ENCODE peak calls at places on chromosomes 1 and 21, in seven cellular contexts. D is fibroblast of the conjunctiva, P is epithelial cell of prostate, F is DMS79, X is EH, B is substantia nigra, W is progenitor cell of endocrine pancreas. Z is an unnamed sample.

GRCh38 chr1:198929961-198930599 is 291.2 kb downstream of the PTPRC start:
- DNase-seq in F (no peak), P (no peak), B (no peak), D (no peak), X (peak; percentile 45), W (no peak), Z (no peak)

GRCh38 chr1:210250998-210251679 is 18.5 kb downstream of the SERTAD4 start:
- DNase-seq in B (peak; percentile 77), P (peak; percentile 53), X (peak; percentile 44), W (peak; percentile 32), D (no peak), F (peak; percentile 94), Z (no peak)

GRCh38 chr1:2641381-2642130 is 8.7 kb upstream of the MMEL1 start:
- DNase-seq in D (no peak), W (no peak), P (no peak), F (no peak), B (no peak), X (no peak), Z (no peak)

GRCh38 chr21:39750670-39751069 is 5.7 kb downstream of the IGSF5 start:
- DNase-seq in F (no peak), P (no peak), W (no peak), X (no peak), D (no peak), B (no peak), Z (no peak)

GRCh38 chr1:113903496-113904291 is 905 bp downstream of the AP4B1 start:
- DNase-seq in B (no peak), D (no peak), P (no peak), X (no peak), W (no peak), F (no peak), Z (no peak)

GRCh38 chr1:224205438-224205840 is 22.4 kb downstream of the DEGS1 start:
- DNase-seq in W (no peak), P (peak; percentile 69), D (peak; percentile 49), X (peak; percentile 84), F (peak; percentile 18), B (no peak), Z (no peak)

GRCh38 chr1:204624631-204625216 is 60.8 kb downstream of the LRRN2 start:
- DNase-seq in F (no peak), B (no peak), P (no peak), D (no peak), X (no peak), W (no peak), Z (no peak)

GRCh38 chr21:28943631-28944030 is 49.0 kb downstream of the LTN1 start:
- DNase-seq in F (no peak), X (peak; percentile 15), P (no peak), W (no peak), B (no peak), D (no peak), Z (no peak)

GRCh38 chr21:32298148-32298559 is 501 bp upstream of the MRAP start:
- DNase-seq in F (no peak), P (no peak), W (no peak), B (no peak), D (no peak), X (no peak), Z (no peak)

GRCh38 chr21:44566403-44566802 is 7.1 kb upstream of the KRTAP10-4 start:
- DNase-seq in F (no peak), W (no peak), B (no peak), X (no peak), P (no peak), D (no peak), Z (no peak)

GRCh38 chr1:210857724-210858123 is 276.2 kb downstream of the KCNH1 start:
- DNase-seq in B (no peak), X (no peak), F (no peak), D (no peak), P (no peak), W (no peak), Z (no peak)

GRCh38 chr1:154720328-154721301 is 112.6 kb upstream of the ADAR start:
- DNase-seq in P (no peak), F (no peak), B (no peak), X (no peak), W (no peak), D (no peak), Z (no peak)

GRCh38 chr1:67534627-67535065 is 104.4 kb upstream of the SERBP1 start:
- DNase-seq in P (no peak), W (no peak), B (no peak), D (no peak), F (no peak), X (peak; percentile 57), Z (no peak)

GRCh38 chr1:242242983-242243382 is 244.1 kb upstream of the MAP1LC3C start:
- DNase-seq in B (no peak), F (no peak), X (no peak), D (no peak), W (no peak), P (no peak), Z (no peak)

GRCh38 chr1:8702121-8702520 is 115.3 kb downstream of the RERE start:
- DNase-seq in F (peak; percentile 72), D (no peak), B (no peak), W (peak; percentile 27), X (peak; percentile 20), P (peak; percentile 57), Z (no peak)

GRCh38 chr1:166974647-166975345 is 544 bp downstream of the ILDR2 start:
- DNase-seq in W (no peak), P (no peak), B (no peak), D (no peak), F (no peak), X (no peak), Z (no peak)

GRCh38 chr1:7761103-7761502 is 10.0 kb upstream of the VAMP3 start:
- DNase-seq in P (no peak), F (no peak), B (no peak), D (no peak), X (no peak), W (no peak), Z (no peak)

Z was measured in chondrocyte.